ENCODE peak calls at places on chromosomes 7 and 10, in five cellular contexts. K, P, I, Y and M are unnamed samples.
A peak's percentile ranks its signal among the peaks of the same experiment; 100 is the strongest.

GRCh38 chr10:112954974-112955735 is 5.1 kb downstream of the TCF7L2 start:
- DNase-seq in K (no peak), P (no peak), I (no peak), Y (no peak), M (no peak)

GRCh38 chr10:10196701-10197100 is 821.0 kb upstream of the CELF2 start:
- DNase-seq in K (no peak), P (no peak), I (no peak), Y (no peak), M (no peak)

GRCh38 chr10:27658788-27659187 is 86.8 kb downstream of the MKX start:
- DNase-seq in K (no peak), P (no peak), I (no peak), Y (no peak), M (no peak)

GRCh38 chr7:106356-106755 is 86.0 kb upstream of the FAM20C start:
- DNase-seq in K (no peak), P (no peak), I (no peak), Y (no peak), M (no peak)

GRCh38 chr7:5602734-5603133 is 178.7 kb downstream of the RNF216 start:
- DNase-seq in K (no peak), P (no peak), I (no peak), Y (no peak), M (no peak)

GRCh38 chr7:30308392-30308791 is 24.0 kb downstream of the ZNRF2 start:
- DNase-seq in K (no peak), P (no peak), I (no peak), Y (no peak), M (no peak)

GRCh38 chr7:1073211-1073977 is 14.5 kb upstream of the GPER1 start:
- DNase-seq in K (no peak), P (no peak), I (no peak), Y (no peak), M (no peak)

GRCh38 chr7:151339651-151340377 is 1.8 kb upstream of the NUB1 start:
- DNase-seq in K (no peak), P (no peak), I (no peak), Y (peak; percentile 75), M (peak; percentile 65)

GRCh38 chr10:36302086-36302485 is 660.0 kb upstream of the FZD8 start:
- DNase-seq in K (no peak), P (no peak), I (no peak), Y (no peak), M (no peak)

GRCh38 chr10:29658984-29659769 is 24.4 kb upstream of the SVIL start:
- DNase-seq in K (peak; percentile 100), P (no peak), I (no peak), Y (peak; percentile 70), M (peak; percentile 69)

GRCh38 chr10:58081353-58081752 is 186.3 kb downstream of the IPMK start:
- DNase-seq in K (no peak), P (no peak), I (no peak), Y (no peak), M (no peak)

GRCh38 chr7:111531993-111532392 is 30.3 kb downstream of the IMMP2L start:
- DNase-seq in K (no peak), P (no peak), I (no peak), Y (no peak), M (no peak)

GRCh38 chr7:103540986-103541385 is 95.0 kb upstream of the SLC26A5 start:
- DNase-seq in K (no peak), P (no peak), I (no peak), Y (no peak), M (no peak)

GRCh38 chr7:66642932-66643331 is 14.3 kb downstream of the KCTD7 start:
- DNase-seq in K (no peak), P (no peak), I (no peak), Y (no peak), M (no peak)

GRCh38 chr7:74569501-74570075 is 87.9 kb upstream of the GTF2I start:
- DNase-seq in K (no peak), P (no peak), I (no peak), Y (no peak), M (no peak)

GRCh38 chr10:32367793-32368453 is 21.0 kb upstream of the EPC1 start:
- DNase-seq in K (no peak), P (no peak), I (peak; percentile 67), Y (no peak), M (peak; percentile 57)

GRCh38 chr7:155581954-155582353 is 35.6 kb upstream of the CNPY1 start:
- DNase-seq in K (no peak), P (no peak), I (no peak), Y (no peak), M (no peak)

GRCh38 chr7:120550494-120551048 is 277.6 kb downstream of the KCND2 start:
- DNase-seq in K (no peak), P (no peak), I (no peak), Y (no peak), M (no peak)

GRCh38 chr10:124612611-124613498 is 131.3 kb downstream of the FAM53B start:
- DNase-seq in K (no peak), P (no peak), I (no peak), Y (no peak), M (no peak)

GRCh38 chr10:44934416-44935200 is 23.5 kb downstream of the TMEM72 start:
- DNase-seq in K (no peak), P (no peak), I (no peak), Y (no peak), M (no peak)

GRCh38 chr7:129607471-129608120 is 3.9 kb upstream of the NRF1 start:
- DNase-seq in K (no peak), P (no peak), I (no peak), Y (peak; percentile 62), M (peak; percentile 46)

GRCh38 chr10:28087675-28088351 is 88.9 kb upstream of the ODAD2 start:
- DNase-seq in K (no peak), P (no peak), I (no peak), Y (no peak), M (no peak)

GRCh38 chr10:67612577-67613537 is 83.1 kb downstream of the CTNNA3 start:
- DNase-seq in K (peak; percentile 7), P (no peak), I (no peak), Y (peak; percentile 20), M (peak; percentile 24)

GRCh38 chr7:131244259-131244852 is 83.3 kb upstream of the MKLN1 start:
- DNase-seq in K (peak; percentile 64), P (peak; percentile 21), I (peak; percentile 44), Y (no peak), M (no peak)

GRCh38 chr10:103734731-103735130 is 120.6 kb downstream of the SH3PXD2A start:
- DNase-seq in K (no peak), P (no peak), I (no peak), Y (no peak), M (no peak)

GRCh38 chr7:38229386-38229785 is 44.0 kb downstream of the TARP start:
- DNase-seq in K (no peak), P (no peak), I (no peak), Y (no peak), M (no peak)

GRCh38 chr10:105952153-105952552 is 1212.4 kb downstream of the SORCS1 start:
- DNase-seq in K (peak; percentile 53), P (peak; percentile 27), I (no peak), Y (peak; percentile 25), M (peak; percentile 21)

GRCh38 chr7:22219036-22219435 is 137.9 kb downstream of the RAPGEF5 start:
- DNase-seq in K (no peak), P (no peak), I (no peak), Y (no peak), M (no peak)

GRCh38 chr7:142711196-142711595 is 38.1 kb upstream of the PRSS1 start:
- DNase-seq in K (no peak), P (no peak), I (no peak), Y (no peak), M (no peak)

GRCh38 chr7:116101709-116102108 is 71.1 kb upstream of the TFEC start:
- DNase-seq in K (no peak), P (no peak), I (no peak), Y (no peak), M (no peak)

GRCh38 chr7:76512941-76513816 is 2.8 kb downstream of the UPK3B start:
- DNase-seq in K (no peak), P (no peak), I (no peak), Y (no peak), M (no peak)

GRCh38 chr7:157657741-157658740 is 321.2 kb downstream of the DNAJB6 start:
- DNase-seq in K (no peak), P (no peak), I (no peak), Y (no peak), M (no peak)

GRCh38 chr10:131084791-131085585 is 226.5 kb downstream of the TCERG1L start:
- DNase-seq in K (no peak), P (no peak), I (no peak), Y (no peak), M (no peak)

GRCh38 chr7:128738570-128739047 is 550 bp upstream of the CALU start:
- DNase-seq in K (no peak), P (no peak), I (no peak), Y (peak; percentile 35), M (peak; percentile 26)

GRCh38 chr7:101550641-101551531 is 78.2 kb downstream of the MYL10 start:
- DNase-seq in K (no peak), P (peak; percentile 73), I (no peak), Y (no peak), M (peak; percentile 17)

GRCh38 chr10:117005454-117006055 is 568 bp upstream of the SHTN1 start:
- DNase-seq in K (no peak), P (peak; percentile 26), I (no peak), Y (peak; percentile 36), M (peak; percentile 27)

GRCh38 chr10:129531195-129531968 is 64.3 kb downstream of the MGMT start:
- DNase-seq in K (peak; percentile 80), P (peak; percentile 21), I (no peak), Y (no peak), M (no peak)